ENCODE peak calls at places on chromosomes 2 and 18, in ten cellular contexts. K is MCF 10A; G is activated CD8-positive, alpha-beta memory T cell treated with anti-CD3 and anti-CD28 coated beads for 24 hours; A is COR-L47; X is stimulated activated CD4-positive, alpha-beta T cell treated with anti-CD3 and anti-CD28 coated beads, Interleukin-2, amount 100 ng/mL, for 48 hours; Y is glomerular endothelial cell; D is NCI-H1105 treated with DMSO at 0.1 percent for 48 hours; M is foreskin fibroblast; I is tibial artery; V is GM23248. H is an unnamed sample.

GRCh38 chr18:2776596-2776995 is 70.2 kb upstream of the EMILIN2 start:
- DNase-seq in K (no peak), G (no peak), A (no peak), X (no peak), Y (peak; percentile 80), D (no peak), M (no peak), I (no peak), V (no peak), H (peak; percentile 76)

GRCh38 chr2:235116885-235117492 is 165.2 kb downstream of the SH3BP4 start:
- DNase-seq in K (peak; percentile 50), G (no peak), A (peak; percentile 35), X (no peak), Y (peak; percentile 33), D (peak; percentile 64), M (peak; percentile 61), I (no peak), V (peak; percentile 70), H (no peak)

GRCh38 chr2:200585730-200586643 is at the start of gene AOX1:
- DNase-seq in K (no peak), G (peak; percentile 65), A (no peak), X (no peak), Y (no peak), D (no peak), M (peak; percentile 92), I (peak; percentile 86), V (peak; percentile 67), H (no peak)

GRCh38 chr2:188813315-188813714 is 160.9 kb upstream of the COL3A1 start:
- DNase-seq in K (no peak), G (no peak), A (no peak), X (no peak), Y (no peak), D (no peak), M (peak; percentile 38), I (no peak), V (peak; percentile 64), H (no peak)

GRCh38 chr2:135667045-135667444 is 74.6 kb upstream of the UBXN4 start:
- DNase-seq in K (no peak), G (no peak), A (no peak), X (no peak), Y (no peak), D (no peak), M (no peak), I (no peak), V (no peak), H (no peak)

GRCh38 chr18:74351354-74351753 is 35.7 kb downstream of the C18orf63 start:
- DNase-seq in K (peak; percentile 12), G (no peak), A (no peak), X (no peak), Y (no peak), D (no peak), M (peak; percentile 90), I (no peak), V (peak; percentile 87), H (no peak)

GRCh38 chr2:714005-714741 is 37.0 kb upstream of the TMEM18 start:
- DNase-seq in K (peak; percentile 75), G (no peak), A (peak; percentile 59), X (peak; percentile 44), Y (no peak), D (peak; percentile 61), M (peak; percentile 67), I (no peak), V (peak; percentile 66), H (no peak)

GRCh38 chr18:48300463-48300961 is 108.7 kb downstream of the ZBTB7C start:
- DNase-seq in K (peak; percentile 18), G (no peak), A (peak; percentile 71), X (no peak), Y (no peak), D (no peak), M (no peak), I (peak; percentile 59), V (no peak), H (no peak)

GRCh38 chr2:43452318-43452731 is 143.5 kb downstream of the THADA start:
- DNase-seq in K (no peak), G (no peak), A (no peak), X (no peak), Y (no peak), D (no peak), M (no peak), I (no peak), V (no peak), H (no peak)

GRCh38 chr2:55268288-55268906 is 634 bp downstream of the MTIF2 start:
- DNase-seq in K (peak; percentile 27), G (no peak), A (no peak), X (no peak), Y (no peak), D (no peak), M (no peak), I (no peak), V (no peak), H (no peak)

GRCh38 chr18:11112218-11112750 is 37.1 kb downstream of the PIEZO2 start:
- DNase-seq in K (no peak), G (no peak), A (no peak), X (no peak), Y (no peak), D (no peak), M (no peak), I (no peak), V (no peak), H (no peak)

GRCh38 chr2:203453858-203454451 is 81.1 kb downstream of the RAPH1 start:
- DNase-seq in K (peak; percentile 60), G (no peak), A (no peak), X (peak; percentile 21), Y (peak; percentile 36), D (peak; percentile 59), M (peak; percentile 82), I (no peak), V (peak; percentile 73), H (peak; percentile 30)

GRCh38 chr18:45802814-45803492 is 22.5 kb upstream of the SIGLEC15 start:
- DNase-seq in K (peak; percentile 95), G (no peak), A (no peak), X (no peak), Y (peak; percentile 85), D (no peak), M (peak; percentile 97), I (no peak), V (peak; percentile 99), H (peak; percentile 88)

GRCh38 chr2:133769036-133769435 is 200.8 kb upstream of the NCKAP5 start:
- DNase-seq in K (no peak), G (no peak), A (no peak), X (no peak), Y (no peak), D (no peak), M (no peak), I (no peak), V (no peak), H (no peak)

GRCh38 chr2:179768765-179769164 is 92.6 kb downstream of the ZNF385B start:
- DNase-seq in K (peak; percentile 58), G (no peak), A (no peak), X (no peak), Y (no peak), D (no peak), M (peak; percentile 6), I (no peak), V (peak; percentile 32), H (peak; percentile 55)

GRCh38 chr2:94776036-94776435 is 95.2 kb upstream of the TEKT4 start:
- DNase-seq in K (no peak), G (no peak), A (no peak), X (no peak), Y (no peak), D (no peak), M (no peak), I (no peak), V (no peak), H (no peak)

GRCh38 chr2:46378616-46379015 is 81.4 kb downstream of the EPAS1 start:
- DNase-seq in K (no peak), G (no peak), A (no peak), X (no peak), Y (no peak), D (no peak), M (no peak), I (no peak), V (no peak), H (no peak)

GRCh38 chr18:22309191-22309590 is 108.5 kb downstream of the CTAGE1 start:
- DNase-seq in K (no peak), G (no peak), A (no peak), X (no peak), Y (no peak), D (no peak), M (peak; percentile 77), I (no peak), V (peak; percentile 89), H (no peak)

GRCh38 chr2:215654177-215654850 is 218.4 kb upstream of the FN1 start:
- DNase-seq in K (no peak), G (no peak), A (no peak), X (no peak), Y (no peak), D (no peak), M (peak; percentile 89), I (no peak), V (peak; percentile 92), H (no peak)

GRCh38 chr2:36792947-36793346 is 96.4 kb downstream of the VIT start:
- DNase-seq in K (no peak), G (no peak), A (no peak), X (no peak), Y (no peak), D (no peak), M (no peak), I (no peak), V (no peak), H (no peak)

GRCh38 chr18:48795696-48796095 is 155.1 kb downstream of the SMAD7 start:
- DNase-seq in K (no peak), G (no peak), A (no peak), X (no peak), Y (no peak), D (no peak), M (no peak), I (peak; percentile 46), V (no peak), H (no peak)

GRCh38 chr2:229231469-229231868 is 39.6 kb downstream of the PID1 start:
- DNase-seq in K (no peak), G (no peak), A (no peak), X (no peak), Y (no peak), D (no peak), M (no peak), I (no peak), V (no peak), H (no peak)

GRCh38 chr2:158600155-158600802 is 143.5 kb downstream of the PKP4 start:
- DNase-seq in K (peak; percentile 89), G (no peak), A (no peak), X (no peak), Y (peak; percentile 87), D (no peak), M (peak; percentile 95), I (peak; percentile 70), V (peak; percentile 96), H (peak; percentile 95)

GRCh38 chr18:76838182-76838581 is 15.8 kb downstream of the ZNF236 start:
- DNase-seq in K (no peak), G (no peak), A (no peak), X (no peak), Y (no peak), D (no peak), M (peak; percentile 47), I (no peak), V (peak; percentile 41), H (no peak)

GRCh38 chr2:127463155-127463991 is 45.1 kb downstream of the PROC start:
- DNase-seq in K (no peak), G (no peak), A (no peak), X (no peak), Y (no peak), D (no peak), M (no peak), I (no peak), V (no peak), H (no peak)

GRCh38 chr2:173075781-173076556 is at the start of gene MAP3K20:
- DNase-seq in K (peak; percentile 72), G (peak; percentile 77), A (peak; percentile 44), X (peak; percentile 35), Y (no peak), D (peak; percentile 52), M (peak; percentile 92), I (peak; percentile 91), V (peak; percentile 87), H (no peak)

GRCh38 chr18:60277855-60278480 is 94.6 kb downstream of the MC4R start:
- DNase-seq in K (no peak), G (no peak), A (no peak), X (no peak), Y (peak; percentile 7), D (peak; percentile 95), M (peak; percentile 13), I (no peak), V (peak; percentile 10), H (no peak)

GRCh38 chr2:27765621-27766286 is 5.8 kb upstream of the MRPL33 start:
- DNase-seq in K (no peak), G (peak; percentile 82), A (no peak), X (peak; percentile 50), Y (no peak), D (peak; percentile 60), M (peak; percentile 44), I (peak; percentile 74), V (peak; percentile 18), H (no peak)

H was measured in pulmonary artery endothelial cell.